ENCODE peak calls at places on chromosomes 7 and 10, in ten cellular contexts. One of them, this sample, is unnamed.

GRCh38 chr10:126673565-126673964 is 3.1 kb upstream of the C10orf90 start:
- DNase-seq in stimulated activated CD8-positive, alpha-beta memory T cell treated with anti-CD3 and anti-CD28 coated beads, Interleukin-7, amount 100 ng/mL, for 1 hour: no peak
- DNase-seq in Right ventricle myocardium inferior: no peak
- DNase-seq in T-helper 17 cell: no peak
- DNase-seq in spleen: no peak
- DNase-seq in effector CD4-positive, alpha-beta T cell: no peak
- DNase-seq in 8988T: no peak
- DNase-seq in activated CD4-positive, alpha-beta T cell treated with anti-CD3 and anti-CD28 coated beads for 36 hours: no peak
- DNase-seq in iPS-NIHi11: no peak
- DNase-seq in thyroid gland: no peak
- DNase-seq in this sample: no peak

GRCh38 chr7:95335093-95335492 is 10.8 kb upstream of the PON1 start:
- DNase-seq in stimulated activated CD8-positive, alpha-beta memory T cell treated with anti-CD3 and anti-CD28 coated beads, Interleukin-7, amount 100 ng/mL, for 1 hour: no peak
- DNase-seq in Right ventricle myocardium inferior: no peak
- DNase-seq in T-helper 17 cell: no peak
- DNase-seq in spleen: no peak
- DNase-seq in effector CD4-positive, alpha-beta T cell: no peak
- DNase-seq in 8988T: no peak
- DNase-seq in activated CD4-positive, alpha-beta T cell treated with anti-CD3 and anti-CD28 coated beads for 36 hours: no peak
- DNase-seq in iPS-NIHi11: no peak
- DNase-seq in thyroid gland: no peak
- DNase-seq in this sample: no peak

GRCh38 chr10:16770646-16771045 is 46.6 kb downstream of the RSU1 start:
- DNase-seq in stimulated activated CD8-positive, alpha-beta memory T cell treated with anti-CD3 and anti-CD28 coated beads, Interleukin-7, amount 100 ng/mL, for 1 hour: no peak
- DNase-seq in Right ventricle myocardium inferior: no peak
- DNase-seq in T-helper 17 cell: no peak
- DNase-seq in spleen: no peak
- DNase-seq in effector CD4-positive, alpha-beta T cell: no peak
- DNase-seq in 8988T: no peak
- DNase-seq in activated CD4-positive, alpha-beta T cell treated with anti-CD3 and anti-CD28 coated beads for 36 hours: peak
- DNase-seq in iPS-NIHi11: no peak
- DNase-seq in thyroid gland: no peak
- DNase-seq in this sample: no peak

GRCh38 chr7:987909-988308 is 4.9 kb downstream of the CYP2W1 start:
- DNase-seq in stimulated activated CD8-positive, alpha-beta memory T cell treated with anti-CD3 and anti-CD28 coated beads, Interleukin-7, amount 100 ng/mL, for 1 hour: no peak
- DNase-seq in Right ventricle myocardium inferior: no peak
- DNase-seq in T-helper 17 cell: no peak
- DNase-seq in spleen: no peak
- DNase-seq in effector CD4-positive, alpha-beta T cell: no peak
- DNase-seq in 8988T: no peak
- DNase-seq in activated CD4-positive, alpha-beta T cell treated with anti-CD3 and anti-CD28 coated beads for 36 hours: no peak
- DNase-seq in iPS-NIHi11: no peak
- DNase-seq in thyroid gland: no peak
- DNase-seq in this sample: no peak

GRCh38 chr7:32586291-32587221 is 91.3 kb downstream of the AVL9 start:
- DNase-seq in stimulated activated CD8-positive, alpha-beta memory T cell treated with anti-CD3 and anti-CD28 coated beads, Interleukin-7, amount 100 ng/mL, for 1 hour: no peak
- DNase-seq in Right ventricle myocardium inferior: no peak
- DNase-seq in T-helper 17 cell: no peak
- DNase-seq in spleen: no peak
- DNase-seq in effector CD4-positive, alpha-beta T cell: no peak
- DNase-seq in 8988T: no peak
- DNase-seq in activated CD4-positive, alpha-beta T cell treated with anti-CD3 and anti-CD28 coated beads for 36 hours: no peak
- DNase-seq in iPS-NIHi11: no peak
- DNase-seq in thyroid gland: no peak
- DNase-seq in this sample: no peak

GRCh38 chr10:52265131-52265926 is 48.8 kb upstream of the DKK1 start:
- DNase-seq in stimulated activated CD8-positive, alpha-beta memory T cell treated with anti-CD3 and anti-CD28 coated beads, Interleukin-7, amount 100 ng/mL, for 1 hour: no peak
- DNase-seq in Right ventricle myocardium inferior: no peak
- DNase-seq in T-helper 17 cell: no peak
- DNase-seq in spleen: no peak
- DNase-seq in effector CD4-positive, alpha-beta T cell: no peak
- DNase-seq in 8988T: no peak
- DNase-seq in activated CD4-positive, alpha-beta T cell treated with anti-CD3 and anti-CD28 coated beads for 36 hours: no peak
- DNase-seq in iPS-NIHi11: no peak
- DNase-seq in thyroid gland: no peak
- DNase-seq in this sample: no peak

GRCh38 chr7:92206672-92207071 is 27.7 kb upstream of the LRRD1 start:
- DNase-seq in stimulated activated CD8-positive, alpha-beta memory T cell treated with anti-CD3 and anti-CD28 coated beads, Interleukin-7, amount 100 ng/mL, for 1 hour: no peak
- DNase-seq in Right ventricle myocardium inferior: no peak
- DNase-seq in T-helper 17 cell: no peak
- DNase-seq in spleen: no peak
- DNase-seq in effector CD4-positive, alpha-beta T cell: no peak
- DNase-seq in 8988T: no peak
- DNase-seq in activated CD4-positive, alpha-beta T cell treated with anti-CD3 and anti-CD28 coated beads for 36 hours: no peak
- DNase-seq in iPS-NIHi11: no peak
- DNase-seq in thyroid gland: no peak
- DNase-seq in this sample: no peak

GRCh38 chr10:110671788-110672579 is 27.8 kb downstream of the RBM20 start:
- DNase-seq in stimulated activated CD8-positive, alpha-beta memory T cell treated with anti-CD3 and anti-CD28 coated beads, Interleukin-7, amount 100 ng/mL, for 1 hour: peak
- DNase-seq in Right ventricle myocardium inferior: peak
- DNase-seq in T-helper 17 cell: peak
- DNase-seq in spleen: peak
- DNase-seq in effector CD4-positive, alpha-beta T cell: peak
- DNase-seq in 8988T: peak
- DNase-seq in activated CD4-positive, alpha-beta T cell treated with anti-CD3 and anti-CD28 coated beads for 36 hours: peak
- DNase-seq in iPS-NIHi11: peak
- DNase-seq in thyroid gland: peak
- DNase-seq in this sample: peak

GRCh38 chr10:129626801-129627434 is 159.9 kb downstream of the MGMT start:
- DNase-seq in stimulated activated CD8-positive, alpha-beta memory T cell treated with anti-CD3 and anti-CD28 coated beads, Interleukin-7, amount 100 ng/mL, for 1 hour: no peak
- DNase-seq in Right ventricle myocardium inferior: no peak
- DNase-seq in T-helper 17 cell: no peak
- DNase-seq in spleen: no peak
- DNase-seq in effector CD4-positive, alpha-beta T cell: no peak
- DNase-seq in 8988T: no peak
- DNase-seq in activated CD4-positive, alpha-beta T cell treated with anti-CD3 and anti-CD28 coated beads for 36 hours: no peak
- DNase-seq in iPS-NIHi11: no peak
- DNase-seq in thyroid gland: no peak
- DNase-seq in this sample: no peak

GRCh38 chr7:30159698-30160143 is 24.9 kb downstream of the MTURN start:
- DNase-seq in stimulated activated CD8-positive, alpha-beta memory T cell treated with anti-CD3 and anti-CD28 coated beads, Interleukin-7, amount 100 ng/mL, for 1 hour: no peak
- DNase-seq in Right ventricle myocardium inferior: no peak
- DNase-seq in T-helper 17 cell: no peak
- DNase-seq in spleen: peak
- DNase-seq in effector CD4-positive, alpha-beta T cell: no peak
- DNase-seq in 8988T: no peak
- DNase-seq in activated CD4-positive, alpha-beta T cell treated with anti-CD3 and anti-CD28 coated beads for 36 hours: peak
- DNase-seq in iPS-NIHi11: peak
- DNase-seq in thyroid gland: no peak
- DNase-seq in this sample: no peak

GRCh38 chr10:34489973-34490372 is 325.1 kb downstream of the PARD3 start:
- DNase-seq in stimulated activated CD8-positive, alpha-beta memory T cell treated with anti-CD3 and anti-CD28 coated beads, Interleukin-7, amount 100 ng/mL, for 1 hour: no peak
- DNase-seq in Right ventricle myocardium inferior: no peak
- DNase-seq in T-helper 17 cell: no peak
- DNase-seq in spleen: no peak
- DNase-seq in effector CD4-positive, alpha-beta T cell: no peak
- DNase-seq in 8988T: no peak
- DNase-seq in activated CD4-positive, alpha-beta T cell treated with anti-CD3 and anti-CD28 coated beads for 36 hours: no peak
- DNase-seq in iPS-NIHi11: no peak
- DNase-seq in thyroid gland: no peak
- DNase-seq in this sample: no peak

GRCh38 chr10:43479275-43479674 is 42.4 kb downstream of the ZNF487 start:
- DNase-seq in stimulated activated CD8-positive, alpha-beta memory T cell treated with anti-CD3 and anti-CD28 coated beads, Interleukin-7, amount 100 ng/mL, for 1 hour: no peak
- DNase-seq in Right ventricle myocardium inferior: no peak
- DNase-seq in T-helper 17 cell: no peak
- DNase-seq in spleen: no peak
- DNase-seq in effector CD4-positive, alpha-beta T cell: no peak
- DNase-seq in 8988T: no peak
- DNase-seq in activated CD4-positive, alpha-beta T cell treated with anti-CD3 and anti-CD28 coated beads for 36 hours: no peak
- DNase-seq in iPS-NIHi11: no peak
- DNase-seq in thyroid gland: no peak
- DNase-seq in this sample: no peak

GRCh38 chr7:596071-596818 is 76.6 kb upstream of the PDGFA start:
- DNase-seq in stimulated activated CD8-positive, alpha-beta memory T cell treated with anti-CD3 and anti-CD28 coated beads, Interleukin-7, amount 100 ng/mL, for 1 hour: no peak
- DNase-seq in Right ventricle myocardium inferior: no peak
- DNase-seq in T-helper 17 cell: no peak
- DNase-seq in spleen: no peak
- DNase-seq in effector CD4-positive, alpha-beta T cell: no peak
- DNase-seq in 8988T: no peak
- DNase-seq in activated CD4-positive, alpha-beta T cell treated with anti-CD3 and anti-CD28 coated beads for 36 hours: no peak
- DNase-seq in iPS-NIHi11: no peak
- DNase-seq in thyroid gland: no peak
- DNase-seq in this sample: no peak

GRCh38 chr7:100900978-100901377 is 5.3 kb upstream of the ACHE start:
- DNase-seq in stimulated activated CD8-positive, alpha-beta memory T cell treated with anti-CD3 and anti-CD28 coated beads, Interleukin-7, amount 100 ng/mL, for 1 hour: no peak
- DNase-seq in Right ventricle myocardium inferior: no peak
- DNase-seq in T-helper 17 cell: no peak
- DNase-seq in spleen: no peak
- DNase-seq in effector CD4-positive, alpha-beta T cell: no peak
- DNase-seq in 8988T: no peak
- DNase-seq in activated CD4-positive, alpha-beta T cell treated with anti-CD3 and anti-CD28 coated beads for 36 hours: no peak
- DNase-seq in iPS-NIHi11: no peak
- DNase-seq in thyroid gland: peak
- DNase-seq in this sample: no peak

GRCh38 chr10:80664071-80664680 is 126.5 kb downstream of the SH2D4B start:
- DNase-seq in stimulated activated CD8-positive, alpha-beta memory T cell treated with anti-CD3 and anti-CD28 coated beads, Interleukin-7, amount 100 ng/mL, for 1 hour: no peak
- DNase-seq in Right ventricle myocardium inferior: peak
- DNase-seq in T-helper 17 cell: peak
- DNase-seq in spleen: peak
- DNase-seq in effector CD4-positive, alpha-beta T cell: peak
- DNase-seq in 8988T: peak
- DNase-seq in activated CD4-positive, alpha-beta T cell treated with anti-CD3 and anti-CD28 coated beads for 36 hours: peak
- DNase-seq in iPS-NIHi11: peak
- DNase-seq in thyroid gland: peak
- DNase-seq in this sample: peak

GRCh38 chr10:65570143-65571010 is 1355.5 kb upstream of the LRRTM3 start:
- DNase-seq in stimulated activated CD8-positive, alpha-beta memory T cell treated with anti-CD3 and anti-CD28 coated beads, Interleukin-7, amount 100 ng/mL, for 1 hour: no peak
- DNase-seq in Right ventricle myocardium inferior: peak
- DNase-seq in T-helper 17 cell: no peak
- DNase-seq in spleen: peak
- DNase-seq in effector CD4-positive, alpha-beta T cell: no peak
- DNase-seq in 8988T: no peak
- DNase-seq in activated CD4-positive, alpha-beta T cell treated with anti-CD3 and anti-CD28 coated beads for 36 hours: no peak
- DNase-seq in iPS-NIHi11: peak
- DNase-seq in thyroid gland: peak
- DNase-seq in this sample: no peak

GRCh38 chr7:65225422-65226006 is 148.1 kb upstream of the ZNF92 start:
- DNase-seq in stimulated activated CD8-positive, alpha-beta memory T cell treated with anti-CD3 and anti-CD28 coated beads, Interleukin-7, amount 100 ng/mL, for 1 hour: no peak
- DNase-seq in Right ventricle myocardium inferior: no peak
- DNase-seq in T-helper 17 cell: no peak
- DNase-seq in spleen: no peak
- DNase-seq in effector CD4-positive, alpha-beta T cell: no peak
- DNase-seq in 8988T: no peak
- DNase-seq in activated CD4-positive, alpha-beta T cell treated with anti-CD3 and anti-CD28 coated beads for 36 hours: peak
- DNase-seq in iPS-NIHi11: no peak
- DNase-seq in thyroid gland: no peak
- DNase-seq in this sample: no peak

GRCh38 chr7:42511027-42511426 is 274.0 kb upstream of the GLI3 start:
- DNase-seq in stimulated activated CD8-positive, alpha-beta memory T cell treated with anti-CD3 and anti-CD28 coated beads, Interleukin-7, amount 100 ng/mL, for 1 hour: no peak
- DNase-seq in Right ventricle myocardium inferior: no peak
- DNase-seq in T-helper 17 cell: no peak
- DNase-seq in spleen: no peak
- DNase-seq in effector CD4-positive, alpha-beta T cell: no peak
- DNase-seq in 8988T: no peak
- DNase-seq in activated CD4-positive, alpha-beta T cell treated with anti-CD3 and anti-CD28 coated beads for 36 hours: no peak
- DNase-seq in iPS-NIHi11: no peak
- DNase-seq in thyroid gland: no peak
- DNase-seq in this sample: no peak

GRCh38 chr7:84178013-84178412 is 16.6 kb downstream of the SEMA3A start:
- DNase-seq in stimulated activated CD8-positive, alpha-beta memory T cell treated with anti-CD3 and anti-CD28 coated beads, Interleukin-7, amount 100 ng/mL, for 1 hour: no peak
- DNase-seq in Right ventricle myocardium inferior: no peak
- DNase-seq in T-helper 17 cell: no peak
- DNase-seq in spleen: no peak
- DNase-seq in effector CD4-positive, alpha-beta T cell: no peak
- DNase-seq in 8988T: no peak
- DNase-seq in activated CD4-positive, alpha-beta T cell treated with anti-CD3 and anti-CD28 coated beads for 36 hours: no peak
- DNase-seq in iPS-NIHi11: no peak
- DNase-seq in thyroid gland: no peak
- DNase-seq in this sample: no peak

GRCh38 chr7:112938895-112939588 is 147.6 kb downstream of the GPR85 start:
- DNase-seq in stimulated activated CD8-positive, alpha-beta memory T cell treated with anti-CD3 and anti-CD28 coated beads, Interleukin-7, amount 100 ng/mL, for 1 hour: no peak
- DNase-seq in Right ventricle myocardium inferior: peak
- DNase-seq in T-helper 17 cell: no peak
- DNase-seq in spleen: peak
- DNase-seq in effector CD4-positive, alpha-beta T cell: peak
- DNase-seq in 8988T: peak
- DNase-seq in activated CD4-positive, alpha-beta T cell treated with anti-CD3 and anti-CD28 coated beads for 36 hours: peak
- DNase-seq in iPS-NIHi11: peak
- DNase-seq in thyroid gland: peak
- DNase-seq in this sample: peak

GRCh38 chr10:95245425-95246055 is 45.3 kb downstream of the PDLIM1 start:
- DNase-seq in stimulated activated CD8-positive, alpha-beta memory T cell treated with anti-CD3 and anti-CD28 coated beads, Interleukin-7, amount 100 ng/mL, for 1 hour: no peak
- DNase-seq in Right ventricle myocardium inferior: no peak
- DNase-seq in T-helper 17 cell: no peak
- DNase-seq in spleen: no peak
- DNase-seq in effector CD4-positive, alpha-beta T cell: no peak
- DNase-seq in 8988T: no peak
- DNase-seq in activated CD4-positive, alpha-beta T cell treated with anti-CD3 and anti-CD28 coated beads for 36 hours: no peak
- DNase-seq in iPS-NIHi11: no peak
- DNase-seq in thyroid gland: no peak
- DNase-seq in this sample: no peak

GRCh38 chr7:92614586-92615237 is 24.5 kb upstream of the FAM133B start:
- DNase-seq in stimulated activated CD8-positive, alpha-beta memory T cell treated with anti-CD3 and anti-CD28 coated beads, Interleukin-7, amount 100 ng/mL, for 1 hour: no peak
- DNase-seq in Right ventricle myocardium inferior: no peak
- DNase-seq in T-helper 17 cell: no peak
- DNase-seq in spleen: no peak
- DNase-seq in effector CD4-positive, alpha-beta T cell: no peak
- DNase-seq in 8988T: no peak
- DNase-seq in activated CD4-positive, alpha-beta T cell treated with anti-CD3 and anti-CD28 coated beads for 36 hours: no peak
- DNase-seq in iPS-NIHi11: no peak
- DNase-seq in thyroid gland: no peak
- DNase-seq in this sample: no peak

GRCh38 chr7:93843260-93843659 is 47.3 kb downstream of the TFPI2 start:
- DNase-seq in stimulated activated CD8-positive, alpha-beta memory T cell treated with anti-CD3 and anti-CD28 coated beads, Interleukin-7, amount 100 ng/mL, for 1 hour: no peak
- DNase-seq in Right ventricle myocardium inferior: no peak
- DNase-seq in T-helper 17 cell: no peak
- DNase-seq in spleen: no peak
- DNase-seq in effector CD4-positive, alpha-beta T cell: no peak
- DNase-seq in 8988T: no peak
- DNase-seq in activated CD4-positive, alpha-beta T cell treated with anti-CD3 and anti-CD28 coated beads for 36 hours: no peak
- DNase-seq in iPS-NIHi11: no peak
- DNase-seq in thyroid gland: no peak
- DNase-seq in this sample: no peak

GRCh38 chr10:46787321-46787615 is 124.0 kb upstream of the PTPN20 start:
- DNase-seq in stimulated activated CD8-positive, alpha-beta memory T cell treated with anti-CD3 and anti-CD28 coated beads, Interleukin-7, amount 100 ng/mL, for 1 hour: no peak
- DNase-seq in Right ventricle myocardium inferior: no peak
- DNase-seq in T-helper 17 cell: no peak
- DNase-seq in spleen: no peak
- DNase-seq in effector CD4-positive, alpha-beta T cell: no peak
- DNase-seq in 8988T: no peak
- DNase-seq in activated CD4-positive, alpha-beta T cell treated with anti-CD3 and anti-CD28 coated beads for 36 hours: peak
- DNase-seq in iPS-NIHi11: no peak
- DNase-seq in thyroid gland: peak
- DNase-seq in this sample: no peak

GRCh38 chr7:106905734-106906133 is 40.7 kb downstream of the PIK3CG start:
- DNase-seq in stimulated activated CD8-positive, alpha-beta memory T cell treated with anti-CD3 and anti-CD28 coated beads, Interleukin-7, amount 100 ng/mL, for 1 hour: no peak
- DNase-seq in Right ventricle myocardium inferior: no peak
- DNase-seq in T-helper 17 cell: no peak
- DNase-seq in spleen: no peak
- DNase-seq in effector CD4-positive, alpha-beta T cell: no peak
- DNase-seq in 8988T: no peak
- DNase-seq in activated CD4-positive, alpha-beta T cell treated with anti-CD3 and anti-CD28 coated beads for 36 hours: no peak
- DNase-seq in iPS-NIHi11: peak
- DNase-seq in thyroid gland: no peak
- DNase-seq in this sample: no peak

GRCh38 chr7:117134885-117135552 is 181.7 kb downstream of the ST7 start:
- DNase-seq in stimulated activated CD8-positive, alpha-beta memory T cell treated with anti-CD3 and anti-CD28 coated beads, Interleukin-7, amount 100 ng/mL, for 1 hour: no peak
- DNase-seq in Right ventricle myocardium inferior: no peak
- DNase-seq in T-helper 17 cell: no peak
- DNase-seq in spleen: no peak
- DNase-seq in effector CD4-positive, alpha-beta T cell: no peak
- DNase-seq in 8988T: no peak
- DNase-seq in activated CD4-positive, alpha-beta T cell treated with anti-CD3 and anti-CD28 coated beads for 36 hours: no peak
- DNase-seq in iPS-NIHi11: no peak
- DNase-seq in thyroid gland: no peak
- DNase-seq in this sample: no peak

GRCh38 chr10:30057421-30057841 is 2.0 kb downstream of the JCAD start:
- DNase-seq in stimulated activated CD8-positive, alpha-beta memory T cell treated with anti-CD3 and anti-CD28 coated beads, Interleukin-7, amount 100 ng/mL, for 1 hour: no peak
- DNase-seq in Right ventricle myocardium inferior: no peak
- DNase-seq in T-helper 17 cell: no peak
- DNase-seq in spleen: no peak
- DNase-seq in effector CD4-positive, alpha-beta T cell: no peak
- DNase-seq in 8988T: no peak
- DNase-seq in activated CD4-positive, alpha-beta T cell treated with anti-CD3 and anti-CD28 coated beads for 36 hours: no peak
- DNase-seq in iPS-NIHi11: no peak
- DNase-seq in thyroid gland: no peak
- DNase-seq in this sample: no peak

GRCh38 chr10:132885451-132886210 is 56.7 kb downstream of the CFAP46 start:
- DNase-seq in stimulated activated CD8-positive, alpha-beta memory T cell treated with anti-CD3 and anti-CD28 coated beads, Interleukin-7, amount 100 ng/mL, for 1 hour: no peak
- DNase-seq in Right ventricle myocardium inferior: peak
- DNase-seq in T-helper 17 cell: no peak
- DNase-seq in spleen: peak
- DNase-seq in effector CD4-positive, alpha-beta T cell: no peak
- DNase-seq in 8988T: no peak
- DNase-seq in activated CD4-positive, alpha-beta T cell treated with anti-CD3 and anti-CD28 coated beads for 36 hours: peak
- DNase-seq in iPS-NIHi11: no peak
- DNase-seq in thyroid gland: peak
- DNase-seq in this sample: no peak

This sample was measured in T follicular helper cell.